ENCODE peak calls at places on chromosome 14, in seven cellular contexts. N is choroid plexus epithelial cell, Z is GM12865, P is AG10803, I is PC-3, R is fibroblast of mammary gland, V is heart left ventricle. K is an unnamed sample.

GRCh38 chr14:20998674-20999366 is at the start of gene SLC39A2:
- DNase-seq in P (peak), V (peak), I (peak), N (peak), R (peak), Z (no peak), K (peak)

GRCh38 chr14:102394717-102395378 is 32.1 kb downstream of the TECPR2 start:
- DNase-seq in P (no peak), Z (no peak), V (no peak), R (no peak), I (no peak), N (peak), K (no peak)

GRCh38 chr14:73762375-73762822 is 48.2 kb upstream of the PNMA1 start:
- DNase-seq in P (no peak), N (no peak), Z (peak), R (no peak), I (no peak), V (no peak), K (no peak)

GRCh38 chr14:67268456-67269115 is 27.4 kb downstream of the PALS1 start:
- DNase-seq in R (peak), I (no peak), N (no peak), Z (no peak), P (peak), V (no peak), K (no peak)

GRCh38 chr14:52363001-52363704 is 49.0 kb downstream of the PTGER2 start:
- DNase-seq in V (no peak), I (no peak), N (no peak), P (peak), Z (no peak), R (peak), K (no peak)

GRCh38 chr14:102782974-102783373 is 5.7 kb downstream of the TRAF3 start:
- DNase-seq in N (no peak), V (no peak), Z (no peak), R (no peak), P (no peak), I (no peak), K (no peak)

GRCh38 chr14:91869556-91869955 is 2.2 kb upstream of the TC2N start:
- DNase-seq in N (peak), Z (no peak), P (no peak), R (no peak), I (no peak), V (no peak), K (no peak)

GRCh38 chr14:77988966-77989365 is 181.2 kb upstream of the NRXN3 start:
- DNase-seq in V (peak), N (peak), R (peak), P (peak), Z (no peak), I (peak), K (peak)

GRCh38 chr14:89340200-89340667 is 76.8 kb downstream of the FOXN3 start:
- DNase-seq in I (no peak), Z (no peak), V (no peak), N (peak), R (peak), P (peak), K (no peak)

GRCh38 chr14:74085828-74086227 is 1.1 kb downstream of the LIN52 start:
- DNase-seq in N (no peak), P (no peak), V (no peak), Z (peak), I (no peak), R (no peak), K (no peak)

GRCh38 chr14:59836116-59836515 is 34.5 kb downstream of the RTN1 start:
- DNase-seq in P (no peak), I (peak), V (no peak), Z (no peak), R (peak), N (no peak), K (peak)

GRCh38 chr14:92728781-92729364 is 19.6 kb downstream of the LGMN start:
- DNase-seq in I (peak), P (no peak), N (peak), R (peak), V (no peak), Z (peak), K (peak)

GRCh38 chr14:74551431-74551830 is 57.9 kb downstream of the ISCA2 start:
- DNase-seq in I (no peak), V (no peak), P (no peak), Z (no peak), R (no peak), N (no peak), K (no peak)

GRCh38 chr14:99729991-99730875 is 46.1 kb downstream of the CYP46A1 start:
- DNase-seq in I (peak), R (peak), P (peak), V (peak), N (no peak), Z (peak), K (peak)

GRCh38 chr14:36508418-36509051 is 11.5 kb downstream of the NKX2-1 start:
- DNase-seq in N (no peak), R (no peak), Z (no peak), I (no peak), P (no peak), V (no peak), K (no peak)

GRCh38 chr14:92687681-92688433 is 60.6 kb downstream of the LGMN start:
- DNase-seq in R (no peak), V (no peak), P (no peak), I (no peak), N (peak), Z (no peak), K (no peak)

GRCh38 chr14:95519699-95520098 is 3.2 kb upstream of the SYNE3 start:
- DNase-seq in Z (peak), I (peak), V (peak), N (peak), R (peak), P (peak), K (peak)

GRCh38 chr14:90993792-90994191 is 66.6 kb downstream of the RPS6KA5 start:
- DNase-seq in I (no peak), Z (no peak), V (no peak), R (no peak), P (no peak), N (no peak), K (no peak)

GRCh38 chr14:94648801-94649200 is 36.6 kb downstream of the SERPINA3 start:
- DNase-seq in V (no peak), R (no peak), N (no peak), P (no peak), Z (no peak), I (no peak), K (no peak)

GRCh38 chr14:96297000-96297399 is 41.0 kb downstream of the BDKRB1 start:
- DNase-seq in V (no peak), Z (no peak), R (peak), N (peak), I (peak), P (peak), K (no peak)

GRCh38 chr14:76456891-76457586 is 81.1 kb downstream of the ESRRB start:
- DNase-seq in I (no peak), P (no peak), Z (no peak), N (no peak), V (no peak), R (no peak), K (no peak)

GRCh38 chr14:56805201-56805991 is 4.9 kb downstream of the OTX2 start:
- DNase-seq in Z (no peak), I (no peak), P (no peak), V (no peak), N (no peak), R (no peak), K (no peak)

GRCh38 chr14:56798447-56799326 is 11.6 kb downstream of the OTX2 start:
- DNase-seq in Z (no peak), N (no peak), R (no peak), V (no peak), P (no peak), I (no peak), K (no peak)

GRCh38 chr14:56803816-56804535 is 6.3 kb downstream of the OTX2 start:
- DNase-seq in P (no peak), V (no peak), N (no peak), I (no peak), R (no peak), Z (no peak), K (no peak)

GRCh38 chr14:56799327-56799645 is 11.0 kb downstream of the OTX2 start:
- DNase-seq in P (no peak), V (no peak), I (no peak), N (no peak), R (no peak), Z (no peak), K (no peak)

GRCh38 chr14:56801920-56802319 is 8.4 kb downstream of the OTX2 start:
- DNase-seq in I (no peak), P (no peak), R (no peak), Z (no peak), V (no peak), N (no peak), K (no peak)
- H3K4me3 ChIP-seq in I (no peak), P (no peak), R (no peak), Z (no peak), V (no peak), N (no peak), K (no peak)

GRCh38 chr14:24808412-24808811 is 174.4 kb upstream of the GZMB start:
- DNase-seq in V (no peak), Z (no peak), P (no peak), R (no peak), I (no peak), N (no peak), K (no peak)
- H3K4me3 ChIP-seq in V (no peak), Z (no peak), P (no peak), R (no peak), I (no peak), N (no peak), K (no peak)

GRCh38 chr14:68374682-68375081 is 418.2 kb downstream of the ZFP36L1 start:
- DNase-seq in R (no peak), P (no peak), N (no peak), V (no peak), I (no peak), Z (no peak), K (no peak)

GRCh38 chr14:68377459-68377858 is 415.4 kb downstream of the ZFP36L1 start:
- DNase-seq in R (peak), N (peak), I (no peak), Z (peak), V (peak), P (peak), K (no peak)

GRCh38 chr14:68376067-68376810 is 416.6 kb downstream of the ZFP36L1 start:
- DNase-seq in R (no peak), V (no peak), N (no peak), Z (no peak), I (peak), P (peak), K (peak)

GRCh38 chr14:68375371-68375770 is 417.5 kb downstream of the ZFP36L1 start:
- DNase-seq in Z (no peak), V (no peak), N (no peak), I (no peak), R (no peak), P (no peak), K (no peak)

GRCh38 chr14:68377056-68377455 is 415.8 kb downstream of the ZFP36L1 start:
- DNase-seq in P (no peak), V (no peak), R (no peak), N (no peak), I (no peak), Z (no peak), K (no peak)
- H3K4me3 ChIP-seq in P (no peak), V (no peak), R (no peak), N (no peak), I (no peak), Z (no peak), K (no peak)

GRCh38 chr14:22481546-22481945 is 107.5 kb downstream of the DAD1 start:
- DNase-seq in N (no peak), Z (no peak), R (no peak), V (no peak), I (no peak), P (no peak), K (no peak)

GRCh38 chr14:22478247-22478646 is 110.8 kb downstream of the DAD1 start:
- DNase-seq in N (no peak), I (no peak), V (no peak), R (no peak), Z (no peak), P (no peak), K (no peak)

GRCh38 chr14:22479132-22479531 is 109.9 kb downstream of the DAD1 start:
- DNase-seq in P (no peak), V (no peak), I (no peak), R (no peak), Z (no peak), N (no peak), K (no peak)

GRCh38 chr14:22478670-22479069 is 110.4 kb downstream of the DAD1 start:
- DNase-seq in R (peak), I (no peak), Z (no peak), P (no peak), V (peak), N (peak), K (no peak)

GRCh38 chr14:22479781-22480464 is 109.1 kb downstream of the DAD1 start:
- DNase-seq in Z (no peak), R (no peak), I (no peak), P (peak), N (peak), V (no peak), K (no peak)
- H3K4me3 ChIP-seq in Z (peak), R (no peak), I (no peak), P (no peak), N (no peak), V (no peak), K (no peak)

DNA sequence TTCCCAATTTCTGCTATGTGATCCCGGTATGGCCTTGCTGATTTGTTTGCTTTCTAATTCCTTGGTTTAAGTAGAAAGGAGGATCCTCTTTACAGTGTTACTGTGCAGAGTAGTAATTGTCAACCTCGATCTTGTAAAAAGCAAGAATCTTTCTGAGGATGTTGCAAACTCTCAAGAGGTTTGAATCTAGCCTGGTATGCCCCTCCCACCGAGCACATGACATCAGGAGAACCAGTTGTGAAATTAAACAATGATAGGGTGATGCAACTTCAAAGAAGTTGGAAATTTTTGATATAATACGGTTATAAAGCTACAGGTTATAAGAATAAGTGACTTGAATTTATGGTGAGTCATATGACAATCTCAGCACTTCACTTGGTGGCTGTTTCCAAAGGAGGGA is 35.0 kb upstream of the FUT8 start:
- DNase-seq in Z (no peak), N (peak), R (peak), V (no peak), I (no peak), P (peak), K (no peak)
- H3K4me3 ChIP-seq in Z (no peak), N (no peak), R (no peak), V (no peak), I (no peak), P (no peak), K (no peak)

GRCh38 chr14:101046071-101046470 is 142.5 kb upstream of the RTL1 start:
- DNase-seq in I (no peak), V (no peak), R (no peak), Z (no peak), P (no peak), N (no peak), K (no peak)

GRCh38 chr14:101049511-101049910 is 146.0 kb upstream of the RTL1 start:
- DNase-seq in N (no peak), P (no peak), Z (no peak), R (no peak), I (no peak), V (no peak), K (no peak)

GRCh38 chr14:101048766-101049165 is 145.2 kb upstream of the RTL1 start:
- DNase-seq in R (no peak), P (no peak), V (no peak), N (no peak), I (no peak), Z (no peak), K (no peak)

GRCh38 chr14:101045511-101045910 is 142.0 kb upstream of the RTL1 start:
- DNase-seq in Z (no peak), I (no peak), P (no peak), R (no peak), V (no peak), N (no peak), K (no peak)

GRCh38 chr14:101047326-101047725 is 143.8 kb upstream of the RTL1 start:
- DNase-seq in R (no peak), Z (no peak), N (no peak), P (no peak), V (no peak), I (no peak), K (no peak)
- H3K4me3 ChIP-seq in R (no peak), Z (no peak), N (no peak), P (no peak), V (no peak), I (no peak), K (no peak)

DNA sequence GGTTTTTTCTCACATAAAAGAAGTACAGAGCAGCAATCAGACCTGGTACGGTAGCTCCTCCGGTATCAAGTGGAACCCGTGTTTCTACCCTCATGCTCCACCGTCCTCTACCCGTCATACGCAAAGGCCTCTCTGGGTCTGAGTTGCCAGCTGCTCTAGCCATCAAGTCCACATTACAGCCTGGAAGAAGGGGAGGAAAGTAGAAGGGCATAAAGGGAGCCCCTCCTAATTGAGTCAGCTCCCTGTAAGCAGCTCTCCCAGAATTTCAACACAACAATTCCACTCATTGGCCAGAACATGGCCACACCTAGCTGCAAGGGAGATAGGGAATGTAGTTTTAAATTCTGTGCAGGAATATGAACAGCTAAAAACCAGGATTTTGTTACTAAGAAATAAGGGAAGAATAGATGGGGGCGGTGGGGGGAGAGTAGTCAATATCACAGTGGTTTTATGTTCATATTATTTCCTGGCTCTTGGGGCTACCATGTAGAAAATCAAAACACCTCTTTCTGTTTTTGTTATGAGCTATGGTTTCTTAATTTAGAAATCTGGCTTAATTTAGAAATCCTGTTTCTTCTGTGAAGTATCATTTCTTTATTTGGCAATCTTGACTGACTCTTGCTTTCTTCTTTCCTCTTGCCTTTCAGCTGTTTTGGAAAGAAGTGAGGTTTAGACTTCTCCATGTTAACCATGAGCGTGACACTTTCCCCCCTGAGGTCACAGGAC is 103.9 kb downstream of the AKAP6 start:
- DNase-seq in I (no peak), V (no peak), P (no peak), N (no peak), Z (peak), R (no peak), K (no peak)
- H3K4me3 ChIP-seq in I (no peak), V (peak), P (no peak), N (no peak), Z (peak), R (no peak), K (no peak)

K was measured in MG63.